ENCODE peak calls at places on chromosomes 3 and 15, in six cellular contexts. One of them, this sample, is unnamed.

GRCh38 chr15:80492874-80493273 is 88.7 kb downstream of the ARNT2 start:
- DNase-seq in GM12878: no peak
- DNase-seq in OCI-LY7: no peak
- DNase-seq in stomach: no peak
- DNase-seq in body of pancreas: no peak
- DNase-seq in thyroid gland: no peak
- DNase-seq in this sample: no peak

GRCh38 chr3:139288266-139288821 is 55.5 kb upstream of the MRPS22 start:
- DNase-seq in thyroid gland: no peak
- DNase-seq in GM12878: no peak
- DNase-seq in OCI-LY7: no peak
- DNase-seq in stomach: peak; percentile 35
- DNase-seq in body of pancreas: peak; percentile 79
- DNase-seq in this sample: peak; percentile 52

GRCh38 chr3:195450731-195451229 is 8.0 kb upstream of the ACAP2 start:
- DNase-seq in thyroid gland: peak; percentile 33
- DNase-seq in stomach: no peak
- DNase-seq in OCI-LY7: no peak
- DNase-seq in GM12878: no peak
- DNase-seq in body of pancreas: no peak
- DNase-seq in this sample: no peak

GRCh38 chr15:64597469-64597806 is 137.1 kb downstream of the ZNF609 start:
- DNase-seq in thyroid gland: no peak
- DNase-seq in stomach: no peak
- DNase-seq in GM12878: no peak
- DNase-seq in body of pancreas: no peak
- DNase-seq in OCI-LY7: no peak
- DNase-seq in this sample: no peak

GRCh38 chr3:129618901-129619671 is 12.6 kb upstream of the PLXND1 start:
- DNase-seq in stomach: no peak
- DNase-seq in OCI-LY7: no peak
- DNase-seq in thyroid gland: no peak
- DNase-seq in body of pancreas: no peak
- DNase-seq in GM12878: no peak
- DNase-seq in this sample: no peak

GRCh38 chr3:182567666-182568065 is 225.6 kb upstream of the ATP11B start:
- DNase-seq in thyroid gland: no peak
- DNase-seq in GM12878: no peak
- DNase-seq in body of pancreas: no peak
- DNase-seq in OCI-LY7: no peak
- DNase-seq in stomach: no peak
- DNase-seq in this sample: no peak

GRCh38 chr3:186639778-186640472 is at the start of gene FETUB:
- DNase-seq in body of pancreas: no peak
- DNase-seq in GM12878: no peak
- DNase-seq in stomach: no peak
- DNase-seq in OCI-LY7: no peak
- DNase-seq in thyroid gland: no peak
- DNase-seq in this sample: no peak

GRCh38 chr3:150251187-150251592 is 156.9 kb upstream of the TSC22D2 start:
- DNase-seq in stomach: no peak
- DNase-seq in OCI-LY7: no peak
- DNase-seq in body of pancreas: no peak
- DNase-seq in GM12878: no peak
- DNase-seq in thyroid gland: no peak
- DNase-seq in this sample: no peak

GRCh38 chr3:87575538-87575937 is 299.2 kb upstream of the POU1F1 start:
- DNase-seq in GM12878: no peak
- DNase-seq in thyroid gland: no peak
- DNase-seq in body of pancreas: no peak
- DNase-seq in stomach: no peak
- DNase-seq in OCI-LY7: no peak
- DNase-seq in this sample: no peak

GRCh38 chr3:106611841-106612240 is 743.0 kb upstream of the CBLB start:
- DNase-seq in stomach: no peak
- DNase-seq in thyroid gland: no peak
- DNase-seq in GM12878: no peak
- DNase-seq in body of pancreas: no peak
- DNase-seq in OCI-LY7: no peak
- DNase-seq in this sample: no peak

GRCh38 chr15:44775923-44776322 is 39.6 kb downstream of the TRIM69 start:
- DNase-seq in body of pancreas: no peak
- DNase-seq in stomach: no peak
- DNase-seq in OCI-LY7: peak; percentile 14
- DNase-seq in thyroid gland: no peak
- DNase-seq in GM12878: no peak
- DNase-seq in this sample: peak; percentile 5

GRCh38 chr3:110968076-110968475 is 103.5 kb upstream of the NECTIN3 start:
- DNase-seq in thyroid gland: no peak
- DNase-seq in body of pancreas: no peak
- DNase-seq in GM12878: no peak
- DNase-seq in OCI-LY7: no peak
- DNase-seq in stomach: no peak
- DNase-seq in this sample: no peak

GRCh38 chr3:32937331-32937730 is 14.1 kb upstream of the CCR4 start:
- DNase-seq in thyroid gland: no peak
- DNase-seq in stomach: no peak
- DNase-seq in OCI-LY7: no peak
- DNase-seq in body of pancreas: no peak
- DNase-seq in GM12878: no peak
- DNase-seq in this sample: no peak

GRCh38 chr3:61901481-61901880 is 340.1 kb downstream of the PTPRG start:
- DNase-seq in OCI-LY7: no peak
- DNase-seq in thyroid gland: no peak
- DNase-seq in stomach: no peak
- DNase-seq in body of pancreas: no peak
- DNase-seq in GM12878: no peak
- DNase-seq in this sample: no peak

GRCh38 chr3:105561875-105562274 is 195.2 kb downstream of the ALCAM start:
- DNase-seq in thyroid gland: no peak
- DNase-seq in OCI-LY7: no peak
- DNase-seq in body of pancreas: no peak
- DNase-seq in GM12878: no peak
- DNase-seq in stomach: no peak
- DNase-seq in this sample: no peak

GRCh38 chr15:76565366-76565765 is 228.8 kb downstream of the ISL2 start:
- DNase-seq in OCI-LY7: no peak
- DNase-seq in stomach: no peak
- DNase-seq in body of pancreas: no peak
- DNase-seq in thyroid gland: no peak
- DNase-seq in GM12878: no peak
- DNase-seq in this sample: no peak

GRCh38 chr15:85289677-85290365 is 90.6 kb upstream of the AKAP13 start:
- DNase-seq in stomach: peak; percentile 81
- DNase-seq in thyroid gland: peak; percentile 80
- DNase-seq in body of pancreas: peak; percentile 87
- DNase-seq in OCI-LY7: peak; percentile 55
- DNase-seq in GM12878: no peak
- DNase-seq in this sample: peak; percentile 65

GRCh38 chr3:189295089-189295488 is 123.3 kb downstream of the TPRG1 start:
- DNase-seq in GM12878: no peak
- DNase-seq in body of pancreas: no peak
- DNase-seq in OCI-LY7: no peak
- DNase-seq in stomach: no peak
- DNase-seq in thyroid gland: no peak
- DNase-seq in this sample: no peak

GRCh38 chr3:189294649-189295048 is 122.9 kb downstream of the TPRG1 start:
- DNase-seq in stomach: no peak
- DNase-seq in OCI-LY7: no peak
- DNase-seq in thyroid gland: no peak
- DNase-seq in body of pancreas: no peak
- DNase-seq in GM12878: no peak
- DNase-seq in this sample: no peak

GRCh38 chr3:189288348-189289235 is 116.8 kb downstream of the TPRG1 start:
- DNase-seq in thyroid gland: no peak
- DNase-seq in GM12878: peak; percentile 73
- DNase-seq in body of pancreas: no peak
- DNase-seq in OCI-LY7: peak; percentile 41
- DNase-seq in stomach: no peak
- DNase-seq in this sample: no peak

GRCh38 chr3:189289251-189289650 is 117.5 kb downstream of the TPRG1 start:
- DNase-seq in GM12878: no peak
- DNase-seq in stomach: no peak
- DNase-seq in thyroid gland: no peak
- DNase-seq in body of pancreas: no peak
- DNase-seq in OCI-LY7: no peak
- DNase-seq in this sample: no peak

DNA sequence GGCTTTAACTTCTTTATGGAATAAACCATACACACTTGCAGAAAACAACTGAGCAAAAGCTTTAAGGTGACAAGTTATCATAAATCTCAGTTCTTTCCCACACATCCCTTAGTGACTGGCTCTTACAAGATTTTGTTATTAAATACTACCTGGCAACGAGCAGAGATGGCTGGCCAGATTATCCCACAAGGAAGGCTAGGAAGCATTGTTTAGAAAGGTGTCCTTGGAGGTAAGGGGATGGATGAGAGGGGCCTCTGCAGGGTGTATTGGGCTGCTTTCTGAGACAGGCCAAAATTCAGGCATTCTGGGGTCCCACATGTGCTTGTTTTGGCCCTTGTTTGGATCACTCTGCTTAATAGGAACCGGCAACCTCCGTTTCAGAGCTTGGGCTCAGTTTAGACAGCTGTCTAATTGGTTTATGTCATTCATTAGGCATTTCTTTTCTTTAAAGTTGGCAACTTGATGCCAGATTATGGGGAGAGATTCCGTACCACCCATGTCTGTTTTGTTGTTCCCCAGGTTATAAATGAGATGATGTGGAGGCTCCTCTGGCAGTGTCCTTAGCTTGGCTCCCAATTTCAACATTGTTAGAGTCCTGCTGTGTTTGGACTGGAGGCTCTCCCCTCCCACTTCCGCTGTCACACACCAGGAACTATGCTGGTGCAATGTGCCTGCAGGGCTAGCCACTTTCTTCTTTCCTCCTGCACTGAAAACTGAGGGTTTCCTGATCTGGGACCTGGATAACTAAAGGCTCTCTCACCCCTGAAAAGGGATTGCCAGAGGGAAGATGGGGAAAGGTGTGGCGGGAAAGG is 121.1 kb downstream of the TPRG1 start:
- DNase-seq in GM12878: no peak
- DNase-seq in body of pancreas: no peak
- DNase-seq in stomach: no peak
- DNase-seq in OCI-LY7: no peak
- DNase-seq in thyroid gland: no peak
- DNase-seq in this sample: peak; percentile 81
- H3K4me3 ChIP-seq in GM12878: no peak overlapping the region
- H3K4me3 ChIP-seq in body of pancreas: no peak overlapping the region
- H3K4me3 ChIP-seq in stomach: no peak overlapping the region
- H3K4me3 ChIP-seq in OCI-LY7: no peak overlapping the region
- H3K4me3 ChIP-seq in thyroid gland: no peak overlapping the region
- H3K4me3 ChIP-seq in this sample: no peak overlapping the region

GRCh38 chr3:31653464-31653863 is 120.7 kb downstream of the STT3B start:
- DNase-seq in body of pancreas: no peak
- DNase-seq in thyroid gland: no peak
- DNase-seq in stomach: no peak
- DNase-seq in OCI-LY7: no peak
- DNase-seq in GM12878: no peak
- DNase-seq in this sample: no peak
- H3K9me3 ChIP-seq in body of pancreas: no peaks in the 10 kb centered on the region
- H3K9me3 ChIP-seq in thyroid gland: no peaks in the 10 kb centered on the region
- H3K9me3 ChIP-seq in stomach: peaks cover 57% of the 10 kb centered on the region
- H3K9me3 ChIP-seq in OCI-LY7: peaks cover 41% of the 10 kb centered on the region
- H3K9me3 ChIP-seq in GM12878: peaks cover 9% of the 10 kb centered on the region
- H3K9me3 ChIP-seq in this sample: peaks cover 16% of the 10 kb centered on the region

GRCh38 chr3:48431224-48432029 is 1.5 kb upstream of the PLXNB1 start:
- DNase-seq in OCI-LY7: no peak
- DNase-seq in thyroid gland: no peak
- DNase-seq in stomach: no peak
- DNase-seq in GM12878: no peak
- DNase-seq in body of pancreas: no peak
- DNase-seq in this sample: no peak
- H3K4me3 ChIP-seq in OCI-LY7: no peak overlapping the region
- H3K4me3 ChIP-seq in thyroid gland: no peak overlapping the region
- H3K4me3 ChIP-seq in stomach: no peak overlapping the region
- H3K4me3 ChIP-seq in GM12878: no peak overlapping the region
- H3K4me3 ChIP-seq in body of pancreas: no peak overlapping the region
- H3K4me3 ChIP-seq in this sample: no peak overlapping the region

GRCh38 chr3:108389361-108389760 is 93.0 kb downstream of the HHLA2 start:
- DNase-seq in GM12878: no peak
- DNase-seq in OCI-LY7: no peak
- DNase-seq in stomach: no peak
- DNase-seq in body of pancreas: no peak
- DNase-seq in thyroid gland: no peak
- DNase-seq in this sample: no peak
- H3K9me3 ChIP-seq in GM12878: no peaks in the 10 kb centered on the region
- H3K9me3 ChIP-seq in OCI-LY7: no peaks in the 10 kb centered on the region
- H3K9me3 ChIP-seq in stomach: no peaks in the 10 kb centered on the region
- H3K9me3 ChIP-seq in body of pancreas: no peaks in the 10 kb centered on the region
- H3K9me3 ChIP-seq in thyroid gland: no peaks in the 10 kb centered on the region
- H3K9me3 ChIP-seq in this sample: no peaks in the 10 kb centered on the region

DNA sequence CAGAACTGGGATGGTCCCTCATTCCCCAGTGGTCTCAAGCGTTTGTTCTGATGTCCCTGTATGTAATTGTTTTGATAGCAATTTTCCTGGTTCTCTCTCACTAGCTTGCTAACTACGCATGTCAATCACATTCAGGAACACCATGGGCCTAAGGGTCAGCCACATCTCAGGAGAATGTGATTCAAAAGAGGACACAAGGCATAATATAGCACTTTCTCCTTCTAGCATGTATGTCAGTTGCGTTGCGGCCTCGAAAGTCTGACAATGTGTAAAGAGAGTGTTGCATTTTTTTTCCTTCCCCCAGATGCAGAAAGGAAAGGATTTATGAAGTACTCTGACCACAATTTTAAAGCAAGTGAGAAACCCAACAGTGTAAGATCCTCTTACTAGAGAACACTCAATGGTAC is 32.0 kb upstream of the TCF12 start:
- DNase-seq in OCI-LY7: peak; percentile 16
- DNase-seq in body of pancreas: peak; percentile 20
- DNase-seq in GM12878: no peak
- DNase-seq in stomach: no peak
- DNase-seq in thyroid gland: peak; percentile 6
- DNase-seq in this sample: no peak
- H3K4me3 ChIP-seq in OCI-LY7: peak overlapping the region; percentile 68
- H3K4me3 ChIP-seq in body of pancreas: no peak overlapping the region
- H3K4me3 ChIP-seq in GM12878: peak overlapping the region; percentile 64
- H3K4me3 ChIP-seq in stomach: peak overlapping the region; percentile 74
- H3K4me3 ChIP-seq in thyroid gland: no peak overlapping the region
- H3K4me3 ChIP-seq in this sample: peak overlapping the region; percentile 67